ENCODE peak calls at places on chromosomes 12 and 14, in eight cellular contexts. One of them, this sample, is unnamed. For H3K27me3, the result is how much of the 10 kb centered on the place peaks cover.

GRCh38 chr12:122064780-122065588 is 13.6 kb upstream of the MLXIP start:
- DNase-seq in heart left ventricle: peak
- DNase-seq in GM06990: no peak
- DNase-seq in H7: peak
- DNase-seq in tibial nerve: no peak
- DNase-seq in CD8-positive, alpha-beta T cell: no peak
- DNase-seq in left lung: peak
- DNase-seq in fibroblast of lung: peak
- DNase-seq in this sample: peak

GRCh38 chr12:34108967-34109366 is 86.7 kb downstream of the ALG10 start:
- DNase-seq in heart left ventricle: no peak
- DNase-seq in GM06990: no peak
- DNase-seq in H7: no peak
- DNase-seq in tibial nerve: no peak
- DNase-seq in CD8-positive, alpha-beta T cell: no peak
- DNase-seq in left lung: peak
- DNase-seq in fibroblast of lung: no peak
- DNase-seq in this sample: no peak

GRCh38 chr12:109702126-109702841 is 11.3 kb upstream of the FAM222A start:
- DNase-seq in heart left ventricle: no peak
- DNase-seq in GM06990: no peak
- DNase-seq in H7: no peak
- DNase-seq in tibial nerve: no peak
- DNase-seq in CD8-positive, alpha-beta T cell: no peak
- DNase-seq in left lung: no peak
- DNase-seq in fibroblast of lung: no peak
- DNase-seq in this sample: no peak

GRCh38 chr12:57342207-57342691 is 88.6 kb downstream of the R3HDM2 start:
- DNase-seq in heart left ventricle: no peak
- DNase-seq in GM06990: no peak
- DNase-seq in H7: peak
- DNase-seq in tibial nerve: no peak
- DNase-seq in CD8-positive, alpha-beta T cell: no peak
- DNase-seq in left lung: peak
- DNase-seq in fibroblast of lung: peak
- DNase-seq in this sample: peak

GRCh38 chr14:93010118-93010475 is 87.1 kb downstream of the CHGA start:
- DNase-seq in heart left ventricle: no peak
- DNase-seq in GM06990: no peak
- DNase-seq in H7: no peak
- DNase-seq in tibial nerve: no peak
- DNase-seq in CD8-positive, alpha-beta T cell: no peak
- DNase-seq in left lung: no peak
- DNase-seq in fibroblast of lung: no peak
- DNase-seq in this sample: no peak

GRCh38 chr12:49511410-49511809 is 27.4 kb upstream of the KCNH3 start:
- DNase-seq in heart left ventricle: no peak
- DNase-seq in GM06990: no peak
- DNase-seq in H7: no peak
- DNase-seq in tibial nerve: no peak
- DNase-seq in CD8-positive, alpha-beta T cell: no peak
- DNase-seq in left lung: no peak
- DNase-seq in fibroblast of lung: peak
- DNase-seq in this sample: no peak

GRCh38 chr12:126668961-126669360 is 1598.0 kb upstream of the TMEM132C start:
- DNase-seq in heart left ventricle: no peak
- DNase-seq in GM06990: no peak
- DNase-seq in H7: no peak
- DNase-seq in tibial nerve: no peak
- DNase-seq in CD8-positive, alpha-beta T cell: no peak
- DNase-seq in left lung: no peak
- DNase-seq in fibroblast of lung: peak
- DNase-seq in this sample: no peak

GRCh38 chr14:77707355-77707723 is 484 bp downstream of the ALKBH1 start:
- DNase-seq in heart left ventricle: no peak
- DNase-seq in GM06990: no peak
- DNase-seq in H7: peak
- DNase-seq in tibial nerve: peak
- DNase-seq in CD8-positive, alpha-beta T cell: peak
- DNase-seq in left lung: no peak
- DNase-seq in fibroblast of lung: peak
- DNase-seq in this sample: peak

GRCh38 chr14:95338436-95338835 is 18.7 kb upstream of the CLMN start:
- DNase-seq in heart left ventricle: no peak
- DNase-seq in GM06990: no peak
- DNase-seq in H7: no peak
- DNase-seq in tibial nerve: no peak
- DNase-seq in CD8-positive, alpha-beta T cell: no peak
- DNase-seq in left lung: no peak
- DNase-seq in fibroblast of lung: no peak
- DNase-seq in this sample: no peak

GRCh38 chr14:92466068-92466458 is 47.5 kb upstream of the RIN3 start:
- DNase-seq in heart left ventricle: no peak
- DNase-seq in GM06990: no peak
- DNase-seq in H7: no peak
- DNase-seq in tibial nerve: no peak
- DNase-seq in CD8-positive, alpha-beta T cell: no peak
- DNase-seq in left lung: no peak
- DNase-seq in fibroblast of lung: no peak
- DNase-seq in this sample: no peak

GRCh38 chr12:76042147-76042546 is 10.6 kb upstream of the PHLDA1 start:
- DNase-seq in heart left ventricle: no peak
- DNase-seq in GM06990: no peak
- DNase-seq in H7: no peak
- DNase-seq in tibial nerve: no peak
- DNase-seq in CD8-positive, alpha-beta T cell: no peak
- DNase-seq in left lung: no peak
- DNase-seq in fibroblast of lung: no peak
- DNase-seq in this sample: no peak

GRCh38 chr12:53220857-53221202 is 11.2 kb downstream of the RARG start:
- DNase-seq in heart left ventricle: peak
- DNase-seq in GM06990: peak
- DNase-seq in H7: peak
- DNase-seq in tibial nerve: peak
- DNase-seq in CD8-positive, alpha-beta T cell: peak
- DNase-seq in left lung: peak
- DNase-seq in fibroblast of lung: peak
- DNase-seq in this sample: peak

GRCh38 chr12:80662586-80662985 is 44.8 kb upstream of the MYF6 start:
- DNase-seq in heart left ventricle: no peak
- DNase-seq in GM06990: no peak
- DNase-seq in H7: no peak
- DNase-seq in tibial nerve: no peak
- DNase-seq in CD8-positive, alpha-beta T cell: no peak
- DNase-seq in left lung: no peak
- DNase-seq in fibroblast of lung: no peak
- DNase-seq in this sample: no peak

DNA sequence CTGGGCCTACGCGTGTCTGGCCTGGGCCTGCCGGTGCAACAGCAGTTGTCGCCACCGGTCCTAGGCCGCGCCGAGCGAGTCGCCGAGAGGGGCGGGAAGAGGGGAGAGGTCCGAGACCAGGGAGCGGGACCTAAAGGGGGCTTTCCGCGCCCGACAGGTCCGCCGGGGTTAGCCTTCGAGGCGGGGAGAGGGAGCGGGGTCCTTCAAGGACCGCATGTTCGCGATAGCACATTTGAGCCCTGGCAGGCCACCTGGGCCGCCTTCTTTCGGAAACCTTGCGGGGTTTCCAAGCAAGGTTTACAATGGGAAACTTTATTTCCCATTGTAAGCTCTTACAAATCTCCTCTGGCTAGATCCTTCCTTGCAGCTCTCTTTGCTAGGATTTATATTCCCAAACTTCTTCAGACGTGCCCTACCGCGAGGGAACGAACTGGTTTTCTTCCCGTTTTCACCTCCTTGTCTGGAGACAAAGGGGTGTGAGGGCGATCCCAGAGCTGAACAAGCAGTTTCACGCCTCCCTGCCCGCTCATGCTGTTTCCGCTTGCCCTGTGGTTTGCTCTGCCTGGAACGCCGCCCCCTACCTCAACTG is 6.8 kb downstream of the SIX6 start:
- DNase-seq in heart left ventricle: peak
- DNase-seq in GM06990: no peak
- DNase-seq in H7: peak
- DNase-seq in tibial nerve: no peak
- DNase-seq in CD8-positive, alpha-beta T cell: no peak
- DNase-seq in left lung: peak
- DNase-seq in fibroblast of lung: no peak
- DNase-seq in this sample: no peak
- H3K27me3 ChIP-seq in heart left ventricle: half or more
- H3K27me3 ChIP-seq in GM06990: under half
- H3K27me3 ChIP-seq in H7: half or more
- H3K27me3 ChIP-seq in tibial nerve: half or more
- H3K27me3 ChIP-seq in CD8-positive, alpha-beta T cell: under half
- H3K27me3 ChIP-seq in left lung: half or more
- H3K27me3 ChIP-seq in fibroblast of lung: half or more
- H3K27me3 ChIP-seq in this sample: half or more

DNA sequence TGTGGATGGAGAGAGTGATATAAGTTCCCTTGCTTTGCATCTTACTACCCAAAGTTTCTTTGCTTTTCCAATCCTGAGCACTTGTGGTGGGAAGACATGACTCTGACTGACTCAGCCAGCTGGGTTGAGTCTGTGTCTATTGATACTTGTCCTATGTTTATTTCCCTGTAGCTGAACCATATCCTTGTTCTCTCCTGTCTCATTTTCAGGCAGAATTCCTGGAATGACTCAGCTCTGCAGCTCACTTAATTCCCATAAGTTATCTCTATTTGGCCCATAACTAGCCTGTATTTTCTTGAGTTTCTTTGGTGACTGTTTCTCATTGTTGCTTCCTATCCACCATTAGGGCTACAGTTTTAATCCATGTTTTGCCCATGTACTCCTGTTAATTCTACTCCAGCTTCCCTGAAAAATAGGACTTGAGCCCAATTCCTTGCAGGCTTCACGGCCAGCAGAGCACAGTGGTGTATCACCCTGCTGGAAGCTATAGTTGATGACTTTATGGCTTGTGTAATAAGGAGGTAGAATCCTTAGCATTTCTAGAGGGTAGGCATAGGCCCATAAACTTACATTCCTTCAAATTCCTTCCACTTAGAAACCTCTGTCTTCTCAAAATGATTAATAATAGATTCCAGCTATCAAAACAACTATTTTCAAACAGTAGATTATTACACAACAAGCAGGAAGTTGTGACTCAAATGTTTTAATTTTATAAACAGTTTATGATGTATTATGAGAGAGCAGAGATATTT is 183.1 kb downstream of the TMTC3 start:
- DNase-seq in heart left ventricle: no peak
- DNase-seq in GM06990: no peak
- DNase-seq in H7: no peak
- DNase-seq in tibial nerve: no peak
- DNase-seq in CD8-positive, alpha-beta T cell: no peak
- DNase-seq in left lung: no peak
- DNase-seq in fibroblast of lung: peak
- DNase-seq in this sample: peak
- H3K4me3 ChIP-seq in heart left ventricle: no peak
- H3K4me3 ChIP-seq in GM06990: no peak
- H3K4me3 ChIP-seq in H7: no peak
- H3K4me3 ChIP-seq in tibial nerve: no peak
- H3K4me3 ChIP-seq in CD8-positive, alpha-beta T cell: no peak
- H3K4me3 ChIP-seq in left lung: no peak
- H3K4me3 ChIP-seq in fibroblast of lung: no peak
- H3K4me3 ChIP-seq in this sample: peak

DNA sequence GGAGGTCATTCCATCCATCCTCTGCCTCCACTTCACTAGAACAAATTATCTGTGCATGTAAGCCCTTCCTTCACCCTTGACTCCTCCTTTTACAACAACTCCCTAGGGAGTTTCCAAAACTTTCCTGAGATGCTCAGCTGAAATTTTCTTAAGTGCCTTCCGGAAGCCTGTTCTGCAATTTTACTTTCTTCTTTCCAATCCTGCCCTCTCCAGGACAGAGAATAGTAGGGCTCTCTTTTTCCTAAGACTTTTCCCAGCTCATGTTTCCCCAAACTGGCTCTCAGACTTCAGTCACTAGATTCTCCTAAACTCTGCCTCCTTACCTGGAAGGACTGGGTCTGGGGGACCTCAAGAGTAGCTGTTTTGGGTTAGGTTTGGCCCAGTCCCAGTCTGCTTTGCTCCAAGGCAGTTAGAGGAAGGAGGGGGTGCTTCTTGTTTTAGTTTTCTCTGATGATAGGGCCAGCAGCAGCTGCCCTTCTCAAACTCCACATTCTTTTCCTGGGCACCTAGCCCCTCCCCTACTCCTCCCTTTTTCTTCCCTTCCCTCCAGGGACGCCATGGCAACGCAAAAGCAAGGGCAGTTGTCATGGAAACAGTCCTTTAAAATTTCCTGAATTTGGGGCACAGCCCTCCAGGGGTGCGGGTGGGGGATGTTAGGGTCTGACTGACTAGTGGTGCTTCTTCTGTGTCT is 17.1 kb downstream of the PPP1R1A start:
- DNase-seq in heart left ventricle: no peak
- DNase-seq in GM06990: no peak
- DNase-seq in H7: peak
- DNase-seq in tibial nerve: no peak
- DNase-seq in CD8-positive, alpha-beta T cell: no peak
- DNase-seq in left lung: no peak
- DNase-seq in fibroblast of lung: no peak
- DNase-seq in this sample: no peak
- H3K27me3 ChIP-seq in heart left ventricle: under half
- H3K27me3 ChIP-seq in GM06990: under half
- H3K27me3 ChIP-seq in H7: under half
- H3K27me3 ChIP-seq in tibial nerve: under half
- H3K27me3 ChIP-seq in CD8-positive, alpha-beta T cell: under half
- H3K27me3 ChIP-seq in left lung: under half
- H3K27me3 ChIP-seq in fibroblast of lung: under half
- H3K27me3 ChIP-seq in this sample: under half

GRCh38 chr12:124422570-124423523 is 128.0 kb downstream of the RFLNA start:
- DNase-seq in heart left ventricle: peak
- DNase-seq in GM06990: no peak
- DNase-seq in H7: peak
- DNase-seq in tibial nerve: peak
- DNase-seq in CD8-positive, alpha-beta T cell: no peak
- DNase-seq in left lung: peak
- DNase-seq in fibroblast of lung: peak
- DNase-seq in this sample: peak
- H3K4me3 ChIP-seq in heart left ventricle: peak
- H3K4me3 ChIP-seq in GM06990: no peak
- H3K4me3 ChIP-seq in H7: no peak
- H3K4me3 ChIP-seq in tibial nerve: no peak
- H3K4me3 ChIP-seq in CD8-positive, alpha-beta T cell: no peak
- H3K4me3 ChIP-seq in left lung: peak
- H3K4me3 ChIP-seq in fibroblast of lung: no peak
- H3K4me3 ChIP-seq in this sample: peak

GRCh38 chr14:81436296-81437138 is 36.4 kb upstream of the STON2 start:
- DNase-seq in heart left ventricle: peak
- DNase-seq in GM06990: peak
- DNase-seq in H7: peak
- DNase-seq in tibial nerve: peak
- DNase-seq in CD8-positive, alpha-beta T cell: no peak
- DNase-seq in left lung: peak
- DNase-seq in fibroblast of lung: peak
- DNase-seq in this sample: peak
- H3K27me3 ChIP-seq in heart left ventricle: under half
- H3K27me3 ChIP-seq in GM06990: under half
- H3K27me3 ChIP-seq in H7: under half
- H3K27me3 ChIP-seq in tibial nerve: under half
- H3K27me3 ChIP-seq in CD8-positive, alpha-beta T cell: under half
- H3K27me3 ChIP-seq in left lung: half or more
- H3K27me3 ChIP-seq in fibroblast of lung: under half
- H3K27me3 ChIP-seq in this sample: under half

GRCh38 chr12:86662464-86662863 is 406.3 kb upstream of the MGAT4C start:
- DNase-seq in heart left ventricle: no peak
- DNase-seq in GM06990: no peak
- DNase-seq in H7: no peak
- DNase-seq in tibial nerve: no peak
- DNase-seq in CD8-positive, alpha-beta T cell: no peak
- DNase-seq in left lung: no peak
- DNase-seq in fibroblast of lung: no peak
- DNase-seq in this sample: no peak
- H3K4me3 ChIP-seq in heart left ventricle: no peak
- H3K4me3 ChIP-seq in GM06990: no peak
- H3K4me3 ChIP-seq in H7: no peak
- H3K4me3 ChIP-seq in tibial nerve: no peak
- H3K4me3 ChIP-seq in CD8-positive, alpha-beta T cell: no peak
- H3K4me3 ChIP-seq in left lung: no peak
- H3K4me3 ChIP-seq in fibroblast of lung: no peak
- H3K4me3 ChIP-seq in this sample: no peak